ENCODE peak calls at places on chromosomes 3 and 15, in seven cellular contexts. R, X, Y, W, C, V and B are unnamed samples.

GRCh38 chr3:187646906-187647660 is 23.1 kb downstream of the SST start:
- DNase-seq in Y (no peak), W (no peak), C (no peak), R (no peak), V (no peak), X (no peak), B (no peak)

GRCh38 chr3:27985369-27986035 is 255.9 kb upstream of the CMC1 start:
- DNase-seq in W (no peak), R (no peak), X (no peak), V (no peak), C (no peak), Y (no peak), B (no peak)

GRCh38 chr3:62142280-62142679 is 231.1 kb downstream of the FEZF2 start:
- DNase-seq in V (no peak), C (no peak), W (no peak), Y (no peak), X (no peak), R (no peak), B (no peak)

GRCh38 chr15:75718326-75718725 is 5.7 kb upstream of the CSPG4 start:
- DNase-seq in W (no peak), Y (no peak), V (peak; percentile 84), C (peak; percentile 33), X (no peak), R (peak; percentile 42), B (no peak)

GRCh38 chr3:43583481-43583880 is 38.3 kb downstream of the ANO10 start:
- DNase-seq in X (no peak), V (no peak), W (no peak), Y (no peak), R (no peak), C (no peak), B (no peak)

GRCh38 chr3:100008081-100008698 is 106.1 kb downstream of the FILIP1L start:
- DNase-seq in V (no peak), W (no peak), R (no peak), X (no peak), Y (no peak), C (no peak), B (no peak)

GRCh38 chr3:72254483-72254882 is 469.5 kb upstream of the PROK2 start:
- DNase-seq in Y (no peak), W (no peak), X (no peak), C (no peak), V (no peak), R (no peak), B (no peak)

GRCh38 chr3:129592362-129593150 is 13.9 kb downstream of the PLXND1 start:
- DNase-seq in W (peak; percentile 81), C (no peak), R (no peak), Y (no peak), V (peak; percentile 77), X (no peak), B (no peak)

GRCh38 chr3:5186854-5187151 is 704 bp upstream of the EDEM1 start:
- DNase-seq in X (no peak), R (peak; percentile 46), Y (no peak), C (no peak), W (no peak), V (peak; percentile 62), B (no peak)